ENCODE peak calls at places on chromosomes 5 and 9, in seven cellular contexts. X is AG04450; N is osteoblast; P is left lung; J is left ventricle myocardium inferior; H is CD4-positive, alpha-beta T cell; T is neuronal stem cell. E is an unnamed sample. For H3K9me3, the result is how much of the 10 kb centered on the place peaks cover.

GRCh38 chr9:132990781-132991180 is 12.3 kb downstream of the GFI1B start:
- DNase-seq in X (no peak), N (no peak), P (no peak), J (no peak), H (no peak), T (no peak), E (no peak)

GRCh38 chr9:131530546-131530929 is 525 bp downstream of the UCK1 start:
- DNase-seq in X (no peak), N (peak), P (no peak), J (peak), H (no peak), T (peak), E (no peak)

GRCh38 chr5:87541033-87541432 is 128.3 kb upstream of the CCNH start:
- DNase-seq in X (no peak), N (peak), P (no peak), J (peak), H (no peak), T (peak), E (no peak)

GRCh38 chr9:36151306-36152210 is 15.0 kb downstream of the GLIPR2 start:
- DNase-seq in X (no peak), N (no peak), P (peak), J (peak), H (peak), T (no peak), E (peak)

GRCh38 chr5:1357946-1358725 is 13.2 kb upstream of the CLPTM1L start:
- DNase-seq in X (no peak), N (peak), P (peak), J (no peak), H (no peak), T (no peak), E (no peak)

GRCh38 chr9:121944741-121945191 is 148.3 kb downstream of the TTLL11 start:
- DNase-seq in X (no peak), N (peak), P (no peak), J (no peak), H (no peak), T (no peak), E (no peak)

GRCh38 chr5:81789033-81789432 is 38.1 kb upstream of the SSBP2 start:
- DNase-seq in X (no peak), N (no peak), P (no peak), J (no peak), H (no peak), T (no peak), E (no peak)

GRCh38 chr5:43634621-43635020 is 31.6 kb downstream of the NNT start:
- DNase-seq in X (no peak), N (no peak), P (no peak), J (no peak), H (no peak), T (no peak), E (no peak)

GRCh38 chr9:85377751-85378289 is 363.9 kb downstream of the AGTPBP1 start:
- DNase-seq in X (no peak), N (no peak), P (no peak), J (no peak), H (no peak), T (no peak), E (no peak)

DNA sequence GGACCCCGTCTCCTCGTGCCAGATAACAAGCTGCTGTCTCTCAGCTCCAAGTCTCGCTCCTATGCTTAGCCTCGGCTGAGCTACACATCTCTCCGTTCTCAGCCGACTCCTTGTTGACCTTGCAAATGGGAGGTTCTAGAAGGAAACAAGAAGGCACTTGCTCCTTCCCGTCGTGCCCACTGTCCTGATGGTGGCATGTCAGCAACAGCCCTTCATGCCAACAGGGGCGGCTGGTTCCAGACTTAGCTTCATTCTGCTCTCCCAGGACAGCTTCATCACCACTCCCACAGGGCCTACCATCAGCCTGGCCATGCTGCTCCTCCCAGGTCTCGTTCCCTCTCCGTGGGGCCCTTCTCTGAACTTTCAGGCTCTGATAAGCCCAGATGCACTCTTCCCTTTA is 13.0 kb upstream of the RASGEF1C start:
- DNase-seq in X (no peak), N (no peak), P (no peak), J (no peak), H (no peak), T (no peak), E (no peak)
- H3K9me3 ChIP-seq in X (under half), N (under half), P (under half), J (half or more), H (half or more), T (under half), E (under half)

GRCh38 chr5:141258948-141259347 is 13.8 kb downstream of the PCDHB15 start:
- DNase-seq in X (no peak), N (no peak), P (no peak), J (no peak), H (no peak), T (no peak), E (no peak)
- H3K9me3 ChIP-seq in X (under half), N (under half), P (under half), J (half or more), H (half or more), T (under half), E (under half)

GRCh38 chr5:66469684-66470083 is 126.5 kb upstream of the MAST4 start:
- DNase-seq in X (no peak), N (no peak), P (no peak), J (no peak), H (no peak), T (no peak), E (no peak)
- H3K9me3 ChIP-seq in X (under half), N (under half), P (under half), J (under half), H (under half), T (under half), E (under half)

GRCh38 chr5:91143840-91144239 is 239.3 kb downstream of the ARRDC3 start:
- DNase-seq in X (no peak), N (no peak), P (no peak), J (no peak), H (no peak), T (no peak), E (no peak)

GRCh38 chr5:91145233-91145620 is 237.9 kb downstream of the ARRDC3 start:
- DNase-seq in X (no peak), N (no peak), P (no peak), J (no peak), H (no peak), T (no peak), E (no peak)

GRCh38 chr5:91144491-91145232 is 238.5 kb downstream of the ARRDC3 start:
- DNase-seq in X (no peak), N (no peak), P (no peak), J (no peak), H (no peak), T (no peak), E (no peak)

GRCh38 chr5:91146905-91147600 is 236.1 kb downstream of the ARRDC3 start:
- DNase-seq in X (no peak), N (no peak), P (peak), J (no peak), H (no peak), T (no peak), E (no peak)

DNA sequence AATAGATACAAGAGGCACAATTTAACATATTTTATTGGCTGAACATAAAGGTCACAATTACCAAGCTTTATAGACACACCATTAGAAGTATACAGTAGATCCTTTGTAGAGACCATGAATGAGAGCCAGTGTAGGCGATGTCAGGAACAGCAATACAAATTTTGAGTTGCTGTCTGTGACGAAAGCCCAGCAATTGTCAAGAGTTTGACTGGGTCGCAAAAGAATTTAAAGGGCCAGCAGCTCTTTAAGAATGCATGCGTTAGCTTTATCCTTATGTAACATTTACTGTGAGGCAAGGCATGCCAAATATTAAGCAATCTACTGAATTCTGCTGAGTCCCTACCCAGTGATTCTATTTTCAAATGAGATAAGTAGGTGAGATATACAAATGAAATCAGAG is 236.9 kb downstream of the ARRDC3 start:
- DNase-seq in X (no peak), N (no peak), P (no peak), J (no peak), H (no peak), T (no peak), E (no peak)
- H3K9me3 ChIP-seq in X (under half), N (under half), P (under half), J (under half), H (under half), T (under half), E (under half)

DNA sequence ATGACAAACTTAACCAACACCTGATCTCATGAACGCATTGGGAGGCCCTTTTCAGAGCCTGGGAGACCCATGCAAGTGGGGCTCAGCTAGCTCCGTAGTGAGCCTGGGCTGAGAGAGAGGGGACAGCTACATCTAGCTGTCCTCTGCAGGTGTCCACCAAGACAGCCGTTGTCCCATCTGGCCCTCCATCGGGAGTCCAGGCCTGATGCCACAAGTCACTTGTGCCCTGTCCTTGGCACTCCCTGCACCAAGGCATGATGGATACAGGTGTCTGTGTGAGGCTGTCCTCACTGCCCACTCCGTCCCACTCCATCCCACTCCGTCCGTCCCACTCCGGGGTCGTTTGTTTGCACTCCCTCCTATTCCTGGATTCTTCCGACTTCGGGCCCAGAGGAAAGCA is 2.5 kb upstream of the EDF1 start:
- DNase-seq in X (no peak), N (peak), P (peak), J (no peak), H (no peak), T (no peak), E (no peak)
- H3K9me3 ChIP-seq in X (under half), N (under half), P (under half), J (under half), H (under half), T (under half), E (under half)

DNA sequence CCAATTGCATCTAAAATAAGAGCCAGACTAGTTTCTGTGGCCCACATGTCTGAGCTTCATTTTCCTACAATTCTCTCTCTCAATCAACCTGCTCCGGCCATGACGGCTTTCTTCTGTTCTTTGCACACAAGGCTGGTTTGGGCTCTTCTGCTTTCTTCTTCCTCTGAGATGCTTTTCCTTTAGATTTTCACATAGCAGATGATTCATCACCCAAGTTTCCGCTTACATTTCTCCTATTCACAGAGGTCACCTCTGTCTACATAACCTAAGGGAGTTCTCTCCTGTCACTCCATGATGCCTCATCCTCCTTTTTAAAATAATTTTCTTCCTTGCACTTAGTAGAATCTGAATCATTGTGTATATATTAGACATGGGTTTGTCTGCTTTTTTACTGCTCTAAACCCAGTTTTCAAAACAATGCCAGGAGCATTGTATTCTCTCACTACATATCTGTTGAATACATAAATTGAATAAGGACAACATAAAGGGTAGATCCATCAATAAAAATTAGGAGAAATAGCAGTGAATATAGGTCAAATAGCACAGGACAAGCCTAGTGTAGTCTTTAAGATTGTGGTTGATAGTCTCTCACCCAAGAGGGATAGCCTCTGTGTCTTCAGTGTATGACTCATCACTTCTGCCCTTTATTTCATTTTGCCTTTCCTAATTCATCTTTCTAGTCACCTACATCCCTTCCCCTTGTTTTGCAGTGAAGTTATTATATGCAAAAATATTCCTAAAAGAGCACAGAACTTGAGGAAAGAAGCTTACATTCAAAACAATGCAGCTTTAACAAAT is 334.8 kb upstream of the TUSC1 start:
- DNase-seq in X (no peak), N (no peak), P (no peak), J (no peak), H (no peak), T (no peak), E (no peak)
- H3K9me3 ChIP-seq in X (under half), N (under half), P (under half), J (under half), H (under half), T (under half), E (under half)

GRCh38 chr5:141360685-141361084 is 891 bp downstream of the PCDHGB2 start:
- DNase-seq in X (no peak), N (peak), P (no peak), J (no peak), H (no peak), T (no peak), E (no peak)

GRCh38 chr5:141362719-141363118 is 1.2 kb upstream of the PCDHGA5 start:
- DNase-seq in X (no peak), N (no peak), P (no peak), J (no peak), H (no peak), T (no peak), E (no peak)

GRCh38 chr5:141356133-141356532 is 1.3 kb downstream of the PCDHGA4 start:
- DNase-seq in X (no peak), N (no peak), P (no peak), J (no peak), H (no peak), T (no peak), E (no peak)

GRCh38 chr5:141356950-141357349 is 2.1 kb downstream of the PCDHGA4 start:
- DNase-seq in X (no peak), N (peak), P (no peak), J (no peak), H (no peak), T (no peak), E (no peak)

GRCh38 chr5:141359790-141360426 is at the start of gene PCDHGB2:
- DNase-seq in X (no peak), N (peak), P (no peak), J (no peak), H (no peak), T (no peak), E (no peak)
- H3K9me3 ChIP-seq in X (half or more), N (under half), P (under half), J (half or more), H (under half), T (under half), E (under half)

E was measured in T-helper 17 cell.